ENCODE peak calls at places on chromosomes 6 and 20, in six cellular contexts. One of them, this sample, is unnamed.

GRCh38 chr6:21384211-21384610 is 209.3 kb upstream of the SOX4 start:
- DNase-seq in mesenchymal stem cell: peak
- DNase-seq in H9: no peak
- DNase-seq in H1: no peak
- DNase-seq in IMR-90: no peak
- DNase-seq in neuronal stem cell: no peak
- DNase-seq in this sample: no peak

GRCh38 chr20:46963758-46964181 is 69.1 kb downstream of the EYA2 start:
- DNase-seq in mesenchymal stem cell: no peak
- DNase-seq in H9: no peak
- DNase-seq in H1: no peak
- DNase-seq in IMR-90: peak
- DNase-seq in neuronal stem cell: no peak
- DNase-seq in this sample: no peak

GRCh38 chr20:4282550-4282949 is 267.2 kb upstream of the RNF24 start:
- DNase-seq in mesenchymal stem cell: no peak
- DNase-seq in H9: no peak
- DNase-seq in H1: no peak
- DNase-seq in IMR-90: no peak
- DNase-seq in neuronal stem cell: no peak
- DNase-seq in this sample: no peak

GRCh38 chr6:111823831-111824607 is 49.2 kb downstream of the FYN start:
- DNase-seq in mesenchymal stem cell: peak
- DNase-seq in H9: no peak
- DNase-seq in H1: no peak
- DNase-seq in IMR-90: peak
- DNase-seq in neuronal stem cell: no peak
- DNase-seq in this sample: peak

GRCh38 chr6:164108869-164109769 is 694.6 kb downstream of the QKI start:
- DNase-seq in mesenchymal stem cell: peak
- DNase-seq in H9: no peak
- DNase-seq in H1: no peak
- DNase-seq in IMR-90: no peak
- DNase-seq in neuronal stem cell: no peak
- DNase-seq in this sample: no peak

GRCh38 chr6:33314515-33314942 is 651 bp upstream of the TAPBP start:
- DNase-seq in mesenchymal stem cell: peak
- DNase-seq in H9: peak
- DNase-seq in H1: peak
- DNase-seq in IMR-90: peak
- DNase-seq in neuronal stem cell: no peak
- DNase-seq in this sample: peak

GRCh38 chr6:129889580-129889979 is 28.5 kb upstream of the TMEM244 start:
- DNase-seq in mesenchymal stem cell: peak
- DNase-seq in H9: no peak
- DNase-seq in H1: no peak
- DNase-seq in IMR-90: peak
- DNase-seq in neuronal stem cell: no peak
- DNase-seq in this sample: no peak

GRCh38 chr6:87848616-87849015 is 146.6 kb upstream of the AKIRIN2 start:
- DNase-seq in mesenchymal stem cell: no peak
- DNase-seq in H9: no peak
- DNase-seq in H1: no peak
- DNase-seq in IMR-90: no peak
- DNase-seq in neuronal stem cell: no peak
- DNase-seq in this sample: no peak

GRCh38 chr6:82571431-82571830 is 207.8 kb downstream of the TPBG start:
- DNase-seq in mesenchymal stem cell: no peak
- DNase-seq in H9: no peak
- DNase-seq in H1: no peak
- DNase-seq in IMR-90: no peak
- DNase-seq in neuronal stem cell: no peak
- DNase-seq in this sample: no peak

GRCh38 chr20:59804347-59804746 is 129.1 kb downstream of the SYCP2 start:
- DNase-seq in mesenchymal stem cell: no peak
- DNase-seq in H9: no peak
- DNase-seq in H1: no peak
- DNase-seq in IMR-90: no peak
- DNase-seq in neuronal stem cell: no peak
- DNase-seq in this sample: no peak

GRCh38 chr6:43120938-43121913 is 45.1 kb downstream of the PTK7 start:
- DNase-seq in mesenchymal stem cell: peak
- DNase-seq in H9: no peak
- DNase-seq in H1: no peak
- DNase-seq in IMR-90: peak
- DNase-seq in neuronal stem cell: no peak
- DNase-seq in this sample: peak
- H2BK5ac ChIP-seq in mesenchymal stem cell: peak
- H2BK5ac ChIP-seq in H9: no peak
- H2BK5ac ChIP-seq in H1: no peak
- H2BK5ac ChIP-seq in IMR-90: peak
- H2BK5ac ChIP-seq in neuronal stem cell: no peak
- H2BK5ac ChIP-seq in this sample: no peak

GRCh38 chr6:106630366-106630765 is 988 bp downstream of the QRSL1 start:
- DNase-seq in mesenchymal stem cell: no peak
- DNase-seq in H9: no peak
- DNase-seq in H1: no peak
- DNase-seq in IMR-90: no peak
- DNase-seq in neuronal stem cell: no peak
- DNase-seq in this sample: peak

GRCh38 chr6:106631356-106631755 is 2.0 kb downstream of the QRSL1 start:
- DNase-seq in mesenchymal stem cell: no peak
- DNase-seq in H9: no peak
- DNase-seq in H1: no peak
- DNase-seq in IMR-90: peak
- DNase-seq in neuronal stem cell: no peak
- DNase-seq in this sample: no peak

GRCh38 chr6:106628658-106629102 is 618 bp downstream of the RTN4IP1 start:
- DNase-seq in mesenchymal stem cell: no peak
- DNase-seq in H9: no peak
- DNase-seq in H1: no peak
- DNase-seq in IMR-90: peak
- DNase-seq in neuronal stem cell: no peak
- DNase-seq in this sample: peak

GRCh38 chr6:106629859-106630163 is 433 bp downstream of the QRSL1 start:
- DNase-seq in mesenchymal stem cell: no peak
- DNase-seq in H9: no peak
- DNase-seq in H1: no peak
- DNase-seq in IMR-90: no peak
- DNase-seq in neuronal stem cell: no peak
- DNase-seq in this sample: no peak

GRCh38 chr6:106629103-106629858 is at the start of the genes QRSL1 and RTN4IP1:
- DNase-seq in mesenchymal stem cell: peak
- DNase-seq in H9: peak
- DNase-seq in H1: peak
- DNase-seq in IMR-90: peak
- DNase-seq in neuronal stem cell: peak
- DNase-seq in this sample: peak
- H3K4ac ChIP-seq in mesenchymal stem cell: peak
- H3K4ac ChIP-seq in H9: no peak
- H3K4ac ChIP-seq in H1: peak
- H3K4ac ChIP-seq in IMR-90: peak
- H3K4ac ChIP-seq in neuronal stem cell: no peak
- H3K4ac ChIP-seq in this sample: peak

GRCh38 chr6:24402697-24403500 is at the start of gene MRS2:
- DNase-seq in mesenchymal stem cell: peak
- DNase-seq in H9: peak
- DNase-seq in H1: peak
- DNase-seq in IMR-90: peak
- DNase-seq in neuronal stem cell: peak
- DNase-seq in this sample: peak
- H2BK15ac ChIP-seq in mesenchymal stem cell: peak
- H2BK15ac ChIP-seq in H9: no peak
- H2BK15ac ChIP-seq in H1: peak
- H2BK15ac ChIP-seq in IMR-90: no peak
- H2BK15ac ChIP-seq in neuronal stem cell: no peak
- H2BK15ac ChIP-seq in this sample: no peak

GRCh38 chr20:50049442-50050026 is 63.4 kb downstream of the UBE2V1 start:
- DNase-seq in mesenchymal stem cell: no peak
- DNase-seq in H9: no peak
- DNase-seq in H1: no peak
- DNase-seq in IMR-90: no peak
- DNase-seq in neuronal stem cell: no peak
- DNase-seq in this sample: no peak

GRCh38 chr20:50052550-50052949 is 60.4 kb downstream of the UBE2V1 start:
- DNase-seq in mesenchymal stem cell: no peak
- DNase-seq in H9: no peak
- DNase-seq in H1: no peak
- DNase-seq in IMR-90: no peak
- DNase-seq in neuronal stem cell: no peak
- DNase-seq in this sample: no peak

GRCh38 chr20:50048420-50049166 is 64.4 kb downstream of the UBE2V1 start:
- DNase-seq in mesenchymal stem cell: no peak
- DNase-seq in H9: no peak
- DNase-seq in H1: no peak
- DNase-seq in IMR-90: peak
- DNase-seq in neuronal stem cell: no peak
- DNase-seq in this sample: no peak

GRCh38 chr20:50050214-50050613 is 62.7 kb downstream of the UBE2V1 start:
- DNase-seq in mesenchymal stem cell: no peak
- DNase-seq in H9: no peak
- DNase-seq in H1: no peak
- DNase-seq in IMR-90: no peak
- DNase-seq in neuronal stem cell: no peak
- DNase-seq in this sample: no peak

DNA sequence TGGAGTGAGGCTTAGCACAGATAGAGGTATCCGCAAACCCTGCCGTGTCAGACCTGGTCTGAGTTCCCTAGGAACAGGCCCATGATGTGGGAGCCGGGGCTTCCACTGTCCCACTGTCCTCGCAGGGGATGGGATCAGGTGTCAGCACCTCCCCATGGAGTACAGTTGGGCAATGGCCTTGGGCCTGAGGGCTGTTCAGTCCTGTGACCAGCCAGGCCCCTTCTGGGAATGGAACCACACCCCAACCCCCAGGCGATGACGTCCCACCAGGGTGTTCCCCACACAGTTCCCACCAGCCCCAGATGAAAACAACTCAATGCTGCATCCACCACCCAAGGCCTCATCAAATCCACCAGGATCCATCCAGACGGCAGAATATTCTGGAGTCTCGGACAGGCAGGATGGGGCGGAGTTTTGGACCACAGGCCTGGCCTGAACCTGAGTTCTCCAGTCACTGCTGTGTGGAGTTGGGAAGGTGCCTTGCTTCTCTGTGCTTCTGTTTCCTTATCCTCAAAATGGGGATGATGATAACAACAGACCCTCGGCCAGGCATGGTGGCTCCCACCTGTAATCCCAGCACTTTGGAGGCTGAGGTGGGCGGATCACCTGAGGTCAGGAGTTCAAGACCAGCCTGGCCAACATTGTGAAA is 62.2 kb downstream of the UBE2V1 start:
- DNase-seq in mesenchymal stem cell: no peak
- DNase-seq in H9: no peak
- DNase-seq in H1: no peak
- DNase-seq in IMR-90: no peak
- DNase-seq in neuronal stem cell: no peak
- DNase-seq in this sample: no peak
- H2BK5ac ChIP-seq in mesenchymal stem cell: no peak
- H2BK5ac ChIP-seq in H9: no peak
- H2BK5ac ChIP-seq in H1: no peak
- H2BK5ac ChIP-seq in IMR-90: no peak
- H2BK5ac ChIP-seq in neuronal stem cell: no peak
- H2BK5ac ChIP-seq in this sample: no peak

GRCh38 chr20:51914758-51915157 is 112.4 kb upstream of the SALL4 start:
- DNase-seq in mesenchymal stem cell: no peak
- DNase-seq in H9: no peak
- DNase-seq in H1: no peak
- DNase-seq in IMR-90: no peak
- DNase-seq in neuronal stem cell: no peak
- DNase-seq in this sample: no peak
- H3K4ac ChIP-seq in mesenchymal stem cell: no peak
- H3K4ac ChIP-seq in H9: no peak
- H3K4ac ChIP-seq in H1: no peak
- H3K4ac ChIP-seq in IMR-90: no peak
- H3K4ac ChIP-seq in neuronal stem cell: no peak
- H3K4ac ChIP-seq in this sample: no peak

GRCh38 chr6:77339926-77340325 is 123.4 kb downstream of the HTR1B start:
- DNase-seq in mesenchymal stem cell: no peak
- DNase-seq in H9: no peak
- DNase-seq in H1: no peak
- DNase-seq in IMR-90: no peak
- DNase-seq in neuronal stem cell: no peak
- DNase-seq in this sample: peak

GRCh38 chr6:77337392-77337791 is 125.9 kb downstream of the HTR1B start:
- DNase-seq in mesenchymal stem cell: no peak
- DNase-seq in H9: no peak
- DNase-seq in H1: no peak
- DNase-seq in IMR-90: no peak
- DNase-seq in neuronal stem cell: no peak
- DNase-seq in this sample: peak

GRCh38 chr6:77341058-77341986 is 122.0 kb downstream of the HTR1B start:
- DNase-seq in mesenchymal stem cell: peak
- DNase-seq in H9: no peak
- DNase-seq in H1: no peak
- DNase-seq in IMR-90: no peak
- DNase-seq in neuronal stem cell: no peak
- DNase-seq in this sample: no peak

GRCh38 chr6:77340331-77340730 is 123.0 kb downstream of the HTR1B start:
- DNase-seq in mesenchymal stem cell: no peak
- DNase-seq in H9: no peak
- DNase-seq in H1: no peak
- DNase-seq in IMR-90: no peak
- DNase-seq in neuronal stem cell: no peak
- DNase-seq in this sample: no peak
- H2BK15ac ChIP-seq in mesenchymal stem cell: no peak
- H2BK15ac ChIP-seq in H9: no peak
- H2BK15ac ChIP-seq in H1: peak
- H2BK15ac ChIP-seq in IMR-90: no peak
- H2BK15ac ChIP-seq in neuronal stem cell: no peak
- H2BK15ac ChIP-seq in this sample: no peak

DNA sequence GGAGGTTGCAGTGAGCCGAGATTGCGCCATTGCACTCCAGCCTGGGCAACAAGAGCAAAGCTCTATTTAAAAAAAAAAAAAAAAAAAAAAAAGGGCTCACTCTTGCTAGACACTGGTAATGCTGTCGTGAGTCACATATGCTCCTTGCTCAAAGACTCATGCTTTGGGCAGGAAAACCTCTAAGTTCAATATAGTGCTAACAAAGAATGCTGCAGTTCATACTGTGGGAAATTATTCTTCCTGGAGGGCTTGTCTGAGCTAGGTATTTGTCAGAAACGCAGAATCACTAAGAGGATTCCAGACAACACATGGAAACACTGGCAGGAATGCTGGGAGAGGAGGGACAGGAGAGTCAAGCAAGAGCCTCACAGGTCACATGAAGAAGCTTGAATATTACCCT is 2.3 kb upstream of the LYRM2 start:
- DNase-seq in mesenchymal stem cell: peak
- DNase-seq in H9: no peak
- DNase-seq in H1: no peak
- DNase-seq in IMR-90: peak
- DNase-seq in neuronal stem cell: no peak
- DNase-seq in this sample: peak
- H2BK5ac ChIP-seq in mesenchymal stem cell: no peak
- H2BK5ac ChIP-seq in H9: no peak
- H2BK5ac ChIP-seq in H1: no peak
- H2BK5ac ChIP-seq in IMR-90: no peak
- H2BK5ac ChIP-seq in neuronal stem cell: no peak
- H2BK5ac ChIP-seq in this sample: no peak

GRCh38 chr20:54214566-54214965 is 6.7 kb downstream of the PFDN4 start:
- DNase-seq in mesenchymal stem cell: no peak
- DNase-seq in H9: no peak
- DNase-seq in H1: no peak
- DNase-seq in IMR-90: no peak
- DNase-seq in neuronal stem cell: no peak
- DNase-seq in this sample: no peak
- H3K4ac ChIP-seq in mesenchymal stem cell: no peak
- H3K4ac ChIP-seq in H9: no peak
- H3K4ac ChIP-seq in H1: no peak
- H3K4ac ChIP-seq in IMR-90: no peak
- H3K4ac ChIP-seq in neuronal stem cell: no peak
- H3K4ac ChIP-seq in this sample: no peak